ENCODE peak calls at places on chromosomes 12 and 14, in six cellular contexts. M, P, U, I, Q and J are unnamed samples.

GRCh38 chr14:41167040-41167439 is 439.6 kb upstream of the LRFN5 start:
- DNase-seq in U (no peak), P (no peak), Q (no peak), I (no peak), M (no peak), J (no peak)

GRCh38 chr14:95703805-95704204 is 10.1 kb downstream of the TCL1A start:
- DNase-seq in I (no peak), Q (no peak), P (no peak), M (no peak), U (no peak), J (no peak)

GRCh38 chr12:117388865-117389508 is 27.6 kb upstream of the NOS1 start:
- DNase-seq in U (no peak), I (no peak), P (no peak), M (no peak), Q (no peak), J (no peak)

GRCh38 chr14:21136024-21136423 is 19.8 kb downstream of the OR5AU1 start:
- DNase-seq in P (peak; percentile 12), U (peak; percentile 49), Q (peak; percentile 50), I (no peak), M (no peak), J (no peak)

GRCh38 chr14:97978336-97978735 is 1181.2 kb downstream of the VRK1 start:
- DNase-seq in U (peak; percentile 27), P (no peak), M (peak; percentile 76), I (peak; percentile 70), Q (peak; percentile 39), J (peak; percentile 85)

GRCh38 chr14:31205681-31206535 is 1.7 kb downstream of the HECTD1 start:
- DNase-seq in M (no peak), I (peak; percentile 36), U (peak; percentile 84), Q (no peak), P (peak; percentile 88), J (no peak)

GRCh38 chr14:31207746-31208545 is at the start of gene HECTD1:
- DNase-seq in I (peak; percentile 88), M (peak; percentile 86), P (peak; percentile 84), U (peak; percentile 97), Q (peak; percentile 85), J (peak; percentile 97)

GRCh38 chr12:34288963-34289345 is 266.7 kb downstream of the ALG10 start:
- DNase-seq in M (no peak), Q (no peak), P (no peak), U (no peak), I (no peak), J (no peak)

GRCh38 chr12:91877022-91877421 is 268.6 kb downstream of the BTG1 start:
- DNase-seq in P (peak; percentile 40), I (no peak), Q (no peak), U (no peak), M (no peak), J (peak; percentile 65)

GRCh38 chr12:52300796-52301691 is 9.7 kb upstream of the KRT81 start:
- DNase-seq in P (peak; percentile 8), M (no peak), U (no peak), Q (no peak), I (no peak), J (no peak)

GRCh38 chr12:93670104-93670503 is 7.1 kb upstream of the CRADD start:
- DNase-seq in Q (no peak), P (no peak), U (no peak), I (no peak), M (no peak), J (no peak)

DNA sequence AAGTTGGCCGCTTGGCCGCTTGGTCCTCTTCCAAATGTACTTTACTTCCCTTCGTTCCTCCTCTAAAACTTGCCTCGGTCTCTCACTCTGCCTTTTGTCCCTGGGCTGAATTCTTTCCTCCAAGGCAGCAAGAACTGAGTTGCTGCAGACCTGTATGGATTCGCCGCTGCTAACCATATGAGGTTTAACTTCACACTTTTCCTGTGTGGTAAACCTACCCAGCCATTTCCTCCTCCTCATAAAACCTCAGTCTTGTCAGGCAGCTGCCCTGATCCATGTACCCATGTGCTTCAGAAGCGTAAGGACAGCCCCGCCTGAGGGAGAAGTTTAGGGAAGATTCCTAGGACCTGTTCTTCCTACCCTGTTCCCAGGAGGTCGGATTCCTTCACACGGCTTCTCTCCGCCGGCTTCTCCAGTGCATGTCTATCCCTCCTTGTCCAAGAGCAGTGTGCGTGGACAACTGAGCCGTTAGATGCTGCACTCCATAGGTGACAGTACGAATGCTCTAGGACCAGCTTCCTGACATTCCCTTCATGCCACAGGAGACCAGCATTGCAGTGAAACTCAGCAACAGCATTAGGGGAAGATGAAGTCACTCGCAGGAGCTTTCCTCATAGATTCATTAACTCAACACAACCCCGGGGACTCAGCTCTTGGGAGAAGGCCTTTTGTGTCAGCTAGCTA is 188.1 kb downstream of the MON2 start:
- DNase-seq in Q (no peak), I (no peak), U (no peak), M (no peak), P (no peak), J (no peak)
- H3K4me1 ChIP-seq in Q (peaks cover 13% of the 10 kb centered on the region), I (peaks cover 5% of the 10 kb centered on the region), U (peaks cover 21% of the 10 kb centered on the region), M (no peaks in the 10 kb centered on the region), P (no peaks in the 10 kb centered on the region), J (no peaks in the 10 kb centered on the region)

GRCh38 chr14:63045612-63046320 is 508 bp upstream of the KCNH5 start:
- DNase-seq in M (no peak), I (peak; percentile 42), U (peak; percentile 73), P (peak; percentile 40), Q (peak; percentile 21), J (peak; percentile 65)
- H3K4me3 ChIP-seq in M (peak overlapping the region; percentile 40), I (peak overlapping the region; percentile 18), U (peak overlapping the region; percentile 24), P (peak overlapping the region; percentile 48), Q (peak overlapping the region; percentile 45), J (peak overlapping the region; percentile 11)

DNA sequence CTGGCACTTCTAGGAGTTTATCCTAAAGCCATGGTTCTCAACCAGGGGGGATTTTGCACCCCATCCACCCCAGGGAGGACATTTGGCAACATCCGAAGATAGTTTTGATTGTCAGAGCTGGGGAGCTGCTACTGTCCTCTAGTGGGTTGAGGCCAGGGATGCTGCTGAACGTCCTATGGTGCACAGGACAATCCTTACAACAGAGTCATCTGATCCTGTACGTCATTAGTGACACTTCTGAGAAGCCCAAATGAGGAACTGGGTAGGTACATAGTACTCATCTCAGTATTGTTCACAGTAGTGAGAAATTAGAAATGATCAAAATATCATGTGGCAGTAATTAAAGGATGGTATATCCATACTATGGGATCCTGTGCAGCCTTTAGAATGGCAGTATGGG is 185.1 kb downstream of the CHST11 start:
- DNase-seq in P (no peak), U (no peak), I (no peak), Q (no peak), M (no peak), J (no peak)
- H3K4me1 ChIP-seq in P (no peaks in the 10 kb centered on the region), U (no peaks in the 10 kb centered on the region), I (peaks cover 5% of the 10 kb centered on the region), Q (no peaks in the 10 kb centered on the region), M (peaks cover 33% of the 10 kb centered on the region), J (peaks cover 8% of the 10 kb centered on the region)

GRCh38 chr14:36300337-36300736 is 20.1 kb downstream of the MBIP start:
- DNase-seq in P (peak; percentile 34), U (peak; percentile 13), M (no peak), I (no peak), Q (no peak), J (no peak)
- H3K4me3 ChIP-seq in P (no peak overlapping the region), U (no peak overlapping the region), M (no peak overlapping the region), I (no peak overlapping the region), Q (no peak overlapping the region), J (no peak overlapping the region)